ENCODE peak calls at places on chromosome 9, in four cellular contexts. One of them, this sample, is unnamed.

GRCh38 chr9:130535818-130536521 is 43.4 kb upstream of the FUBP3 start:
- DNase-seq in adrenal gland: no peak
- DNase-seq in kidney: no peak
- DNase-seq in body of pancreas: no peak
- DNase-seq in this sample: peak

GRCh38 chr9:76897804-76898525 is 7.9 kb downstream of the PRUNE2 start:
- DNase-seq in adrenal gland: no peak
- DNase-seq in body of pancreas: no peak
- DNase-seq in kidney: no peak
- DNase-seq in this sample: no peak

GRCh38 chr9:101479337-101480045 is 43.9 kb upstream of the ALDOB start:
- DNase-seq in kidney: peak
- DNase-seq in body of pancreas: peak
- DNase-seq in adrenal gland: no peak
- DNase-seq in this sample: no peak

GRCh38 chr9:135309763-135310125 is 169.8 kb upstream of the PPP1R26 start:
- DNase-seq in kidney: no peak
- DNase-seq in adrenal gland: peak
- DNase-seq in body of pancreas: no peak
- DNase-seq in this sample: no peak

GRCh38 chr9:109779711-109780452 is at the start of gene PALM2AKAP2:
- DNase-seq in adrenal gland: peak
- DNase-seq in body of pancreas: peak
- DNase-seq in kidney: peak
- DNase-seq in this sample: no peak

GRCh38 chr9:126499005-126499910 is 114.5 kb upstream of the LMX1B start:
- DNase-seq in adrenal gland: no peak
- DNase-seq in body of pancreas: peak
- DNase-seq in kidney: peak
- DNase-seq in this sample: no peak

GRCh38 chr9:116027511-116027910 is 126.1 kb upstream of the PAPPA start:
- DNase-seq in adrenal gland: no peak
- DNase-seq in kidney: no peak
- DNase-seq in body of pancreas: no peak
- DNase-seq in this sample: no peak

GRCh38 chr9:129685933-129686259 is 20.4 kb downstream of the PRRX2 start:
- DNase-seq in adrenal gland: no peak
- DNase-seq in body of pancreas: no peak
- DNase-seq in kidney: no peak
- DNase-seq in this sample: no peak

GRCh38 chr9:110115868-110116542 is 92.0 kb downstream of the C9orf152 start:
- DNase-seq in kidney: no peak
- DNase-seq in body of pancreas: no peak
- DNase-seq in adrenal gland: no peak
- DNase-seq in this sample: no peak

GRCh38 chr9:72565535-72565934 is 44.1 kb downstream of the TMC1 start:
- DNase-seq in adrenal gland: no peak
- DNase-seq in body of pancreas: no peak
- DNase-seq in kidney: no peak
- DNase-seq in this sample: no peak

GRCh38 chr9:94922098-94922607 is 195.7 kb downstream of the AOPEP start:
- DNase-seq in adrenal gland: peak
- DNase-seq in kidney: peak
- DNase-seq in body of pancreas: peak
- DNase-seq in this sample: peak

GRCh38 chr9:6987381-6987780 is 229.6 kb downstream of the KDM4C start:
- DNase-seq in kidney: no peak
- DNase-seq in body of pancreas: no peak
- DNase-seq in adrenal gland: no peak
- DNase-seq in this sample: no peak

DNA sequence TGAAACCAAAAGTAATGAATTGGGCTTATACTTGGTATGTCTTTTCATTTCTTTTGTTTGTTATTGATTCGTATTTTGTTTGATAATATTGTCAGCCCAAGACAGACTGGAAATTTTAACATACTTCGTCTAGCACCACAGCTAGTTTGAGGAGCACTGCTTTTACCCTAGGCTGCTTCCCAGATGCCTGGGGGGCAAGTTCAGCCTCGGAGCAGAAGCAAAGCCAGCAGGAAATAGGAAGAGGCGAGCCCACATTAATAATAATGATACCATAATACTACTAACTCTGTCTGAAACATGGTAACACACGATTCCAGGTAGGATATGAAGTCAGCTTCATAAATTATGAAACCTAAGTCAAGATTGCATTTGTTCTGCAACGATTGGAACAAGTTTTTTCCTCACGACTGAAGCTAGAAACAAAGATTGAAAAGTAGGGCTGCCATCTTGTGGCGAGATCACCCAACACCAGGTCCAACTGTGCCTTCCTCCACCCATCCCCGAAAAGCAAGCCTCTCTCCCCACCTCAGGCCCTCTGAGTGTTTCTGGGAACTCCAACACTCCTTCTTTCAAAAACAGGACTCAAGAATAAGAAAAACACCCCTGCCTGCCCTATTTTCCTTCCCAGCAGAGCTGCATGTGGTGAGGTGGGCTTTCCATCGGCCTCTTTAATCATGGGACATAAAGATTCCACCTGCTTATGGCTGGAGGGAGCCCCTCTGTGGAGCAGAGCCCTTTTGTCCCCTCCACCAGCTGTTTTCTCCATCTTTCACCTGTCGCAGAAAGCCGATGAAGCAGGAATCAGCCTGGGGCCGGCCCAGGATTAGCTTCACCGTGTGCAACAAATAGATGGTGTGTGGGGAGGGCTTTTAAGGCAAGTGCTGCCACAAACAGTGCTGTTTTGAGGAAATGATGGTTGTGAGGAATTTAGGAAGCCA is 236.3 kb downstream of the CAAP1 start:
- DNase-seq in kidney: no peak
- DNase-seq in body of pancreas: no peak
- DNase-seq in adrenal gland: no peak
- DNase-seq in this sample: no peak
- TF ChIP-seq CTCF in kidney: peak
- TF ChIP-seq CTCF in body of pancreas: peak
- TF ChIP-seq CTCF in adrenal gland: peak
- TF ChIP-seq CTCF in this sample: peak

DNA sequence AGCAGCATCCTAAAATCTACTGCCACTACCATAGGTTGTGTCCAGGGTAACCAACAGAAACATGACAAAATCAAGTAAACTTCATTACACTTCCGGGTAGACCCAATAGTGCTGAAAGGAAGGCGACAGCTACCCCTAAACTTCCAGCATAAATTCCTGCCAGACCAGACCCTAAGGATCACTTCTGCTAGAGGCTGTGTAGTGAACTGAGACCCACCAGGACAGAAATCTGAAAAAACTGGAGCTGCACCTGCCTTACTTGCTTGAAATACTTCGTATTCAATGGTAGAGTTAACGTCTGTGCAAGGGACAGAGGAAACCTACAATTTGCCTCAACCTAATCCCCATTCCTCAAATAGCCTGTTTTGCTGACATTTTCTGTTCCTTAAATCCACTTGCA is 1.0 kb upstream of the SECISBP2 start:
- DNase-seq in adrenal gland: no peak
- DNase-seq in kidney: no peak
- DNase-seq in body of pancreas: no peak
- DNase-seq in this sample: no peak
- H3K4me3 ChIP-seq in adrenal gland: no peak
- H3K4me3 ChIP-seq in kidney: no peak
- H3K4me3 ChIP-seq in body of pancreas: no peak
- H3K4me3 ChIP-seq in this sample: no peak

GRCh38 chr9:113798062-113799030 is 77.8 kb upstream of the ZNF618 start:
- DNase-seq in body of pancreas: no peak
- DNase-seq in adrenal gland: no peak
- DNase-seq in kidney: no peak
- DNase-seq in this sample: no peak

GRCh38 chr9:113794721-113795120 is 81.4 kb upstream of the ZNF618 start:
- DNase-seq in body of pancreas: no peak
- DNase-seq in kidney: no peak
- DNase-seq in adrenal gland: no peak
- DNase-seq in this sample: no peak

GRCh38 chr9:113795811-113796392 is 80.2 kb upstream of the ZNF618 start:
- DNase-seq in body of pancreas: no peak
- DNase-seq in kidney: no peak
- DNase-seq in adrenal gland: no peak
- DNase-seq in this sample: no peak

GRCh38 chr9:113793558-113793957 is 82.6 kb upstream of the ZNF618 start:
- DNase-seq in body of pancreas: no peak
- DNase-seq in kidney: no peak
- DNase-seq in adrenal gland: no peak
- DNase-seq in this sample: no peak

GRCh38 chr9:113796651-113797426 is 79.3 kb upstream of the ZNF618 start:
- DNase-seq in body of pancreas: no peak
- DNase-seq in kidney: no peak
- DNase-seq in adrenal gland: no peak
- DNase-seq in this sample: no peak
- TF ChIP-seq CTCF in body of pancreas: no peak
- TF ChIP-seq CTCF in kidney: no peak
- TF ChIP-seq CTCF in adrenal gland: no peak
- TF ChIP-seq CTCF in this sample: no peak

GRCh38 chr9:137076636-137077009 is 694 bp upstream of the UAP1L1 start:
- DNase-seq in adrenal gland: no peak
- DNase-seq in body of pancreas: no peak
- DNase-seq in kidney: peak
- DNase-seq in this sample: no peak
- H3K4me3 ChIP-seq in adrenal gland: peak
- H3K4me3 ChIP-seq in body of pancreas: no peak
- H3K4me3 ChIP-seq in kidney: no peak
- H3K4me3 ChIP-seq in this sample: peak

GRCh38 chr9:99822096-99822595 is 461 bp downstream of the NR4A3 start:
- DNase-seq in kidney: no peak
- DNase-seq in body of pancreas: no peak
- DNase-seq in adrenal gland: no peak
- DNase-seq in this sample: no peak

GRCh38 chr9:99823392-99824377 is 2.0 kb downstream of the NR4A3 start:
- DNase-seq in body of pancreas: peak
- DNase-seq in adrenal gland: peak
- DNase-seq in kidney: peak
- DNase-seq in this sample: no peak

GRCh38 chr9:99824378-99825157 is 2.9 kb downstream of the NR4A3 start:
- DNase-seq in kidney: peak
- DNase-seq in adrenal gland: no peak
- DNase-seq in body of pancreas: peak
- DNase-seq in this sample: no peak

GRCh38 chr9:99821187-99822095 is at the start of gene NR4A3:
- DNase-seq in kidney: peak
- DNase-seq in adrenal gland: peak
- DNase-seq in body of pancreas: peak
- DNase-seq in this sample: peak

DNA sequence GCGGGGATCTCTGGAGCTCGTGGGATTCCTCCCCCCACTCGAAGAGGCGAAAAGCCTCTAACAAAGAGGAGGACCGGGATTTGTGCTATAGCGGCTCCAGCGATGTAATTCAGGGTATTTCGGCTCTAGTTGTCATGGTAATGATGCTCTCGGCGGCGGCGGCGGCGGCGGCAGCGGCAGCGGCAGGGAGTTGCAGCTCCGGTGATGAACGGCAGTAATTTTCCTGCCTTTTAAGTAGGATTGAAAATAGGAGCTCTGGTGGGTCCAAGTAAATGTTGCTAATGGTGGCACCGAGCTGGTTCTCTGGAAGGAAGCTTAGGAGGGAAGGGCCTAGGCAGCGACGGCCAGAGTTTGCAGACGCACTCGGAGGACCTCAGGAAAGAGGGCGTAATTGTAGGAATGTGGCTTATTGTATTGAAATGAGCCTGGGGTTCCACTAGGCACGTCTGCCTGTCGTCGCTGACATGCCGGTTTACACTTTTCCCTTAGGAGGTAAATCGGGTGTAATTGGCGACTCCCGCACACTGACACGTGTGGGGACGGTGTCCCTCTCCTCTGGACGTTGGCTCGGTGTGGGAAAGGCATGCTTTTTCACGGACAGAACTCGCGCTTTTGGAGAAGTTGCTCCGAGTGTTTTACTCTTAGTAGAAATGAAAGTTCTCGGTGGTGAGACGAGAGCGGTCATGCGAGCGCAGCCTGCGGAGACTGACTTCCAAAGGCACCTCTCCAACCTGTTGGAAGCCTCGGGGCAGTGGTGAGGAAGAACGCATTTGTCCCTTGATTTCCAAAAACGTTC is 1.1 kb downstream of the NR4A3 start:
- DNase-seq in body of pancreas: peak
- DNase-seq in kidney: peak
- DNase-seq in adrenal gland: peak
- DNase-seq in this sample: no peak
- TF ChIP-seq CTCF in body of pancreas: peak
- TF ChIP-seq CTCF in kidney: no peak
- TF ChIP-seq CTCF in adrenal gland: no peak
- TF ChIP-seq CTCF in this sample: no peak

GRCh38 chr9:78366827-78367226 is 69.9 kb downstream of the PSAT1 start:
- DNase-seq in kidney: no peak
- DNase-seq in body of pancreas: no peak
- DNase-seq in adrenal gland: no peak
- DNase-seq in this sample: no peak
- H3K4me3 ChIP-seq in kidney: no peak
- H3K4me3 ChIP-seq in body of pancreas: no peak
- H3K4me3 ChIP-seq in adrenal gland: no peak
- H3K4me3 ChIP-seq in this sample: no peak

DNA sequence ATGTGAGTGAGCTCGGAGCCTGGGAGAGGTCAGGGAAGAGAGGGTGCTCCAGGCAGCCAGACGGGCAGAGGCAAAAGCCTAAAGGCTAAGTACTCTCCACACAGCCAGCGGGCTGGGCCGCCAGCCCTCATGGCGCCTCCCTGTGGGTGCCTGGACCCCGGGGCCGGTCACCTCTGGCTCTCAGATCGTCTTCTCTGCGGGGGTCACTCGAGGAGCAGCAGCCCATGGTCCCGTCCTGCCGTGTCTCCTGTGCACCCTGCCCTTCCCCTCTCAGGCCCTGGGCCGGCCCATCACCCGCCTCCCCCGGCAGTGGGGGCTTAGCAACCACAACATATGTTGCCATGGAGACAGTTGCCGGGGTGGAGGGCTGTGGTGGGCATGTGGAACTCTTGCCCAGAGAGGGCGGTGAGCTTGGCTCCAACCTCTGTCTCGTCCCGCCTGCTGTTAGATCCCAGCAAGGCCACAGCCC is 4.2 kb downstream of the AK1 start:
- DNase-seq in kidney: no peak
- DNase-seq in adrenal gland: no peak
- DNase-seq in body of pancreas: no peak
- DNase-seq in this sample: no peak
- TF ChIP-seq CTCF in kidney: no peak
- TF ChIP-seq CTCF in adrenal gland: no peak
- TF ChIP-seq CTCF in body of pancreas: no peak
- TF ChIP-seq CTCF in this sample: no peak

DNA sequence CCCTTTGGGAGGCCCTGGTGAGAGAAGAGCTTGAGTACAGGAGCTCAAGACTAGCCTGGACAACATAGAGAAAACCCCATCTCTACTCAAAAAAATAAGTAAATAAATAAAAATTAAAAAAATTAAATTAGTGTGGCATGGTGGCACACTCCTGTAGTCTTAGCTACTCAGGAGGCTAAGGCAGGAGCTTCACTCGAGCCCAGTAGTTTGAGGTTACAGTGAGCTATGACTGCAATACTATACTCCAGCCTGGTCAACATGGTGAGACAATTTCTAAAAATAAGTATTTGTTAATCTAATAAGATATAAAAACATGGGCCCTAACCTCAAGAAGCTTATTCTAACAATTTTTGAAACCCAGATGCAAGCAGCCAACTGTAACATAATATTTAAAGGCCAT is 7.6 kb downstream of the RNF38 start:
- DNase-seq in body of pancreas: no peak
- DNase-seq in kidney: no peak
- DNase-seq in adrenal gland: no peak
- DNase-seq in this sample: no peak
- H3K4me3 ChIP-seq in body of pancreas: no peak
- H3K4me3 ChIP-seq in kidney: no peak
- H3K4me3 ChIP-seq in adrenal gland: no peak
- H3K4me3 ChIP-seq in this sample: no peak

GRCh38 chr9:133355881-133356357 is 368 bp downstream of the SURF1 start:
- DNase-seq in body of pancreas: no peak
- DNase-seq in adrenal gland: no peak
- DNase-seq in kidney: peak
- DNase-seq in this sample: no peak
- TF ChIP-seq CTCF in body of pancreas: no peak
- TF ChIP-seq CTCF in adrenal gland: no peak
- TF ChIP-seq CTCF in kidney: peak
- TF ChIP-seq CTCF in this sample: peak

This sample was measured in BJ.